ENCODE peak calls at places on chromosome 6, in nine cellular contexts. W is uterus, V is omental fat pad, A is lower lobe of right lung, T is GM20000, Y is tibial artery, L is astrocyte, G is WTC11, X is stomach. D is an unnamed sample.

GRCh38 chr6:44180886-44181285 is 22.3 kb downstream of the CAPN11 start:
- DNase-seq in Y (no peak), V (no peak), A (no peak), T (no peak), L (no peak), W (no peak), X (no peak), G (no peak), D (no peak)

GRCh38 chr6:44925100-44925739 is 402.9 kb upstream of the RUNX2 start:
- DNase-seq in W (no peak), T (peak), G (no peak), V (no peak), Y (no peak), L (peak), A (no peak), X (no peak), D (peak)

GRCh38 chr6:70459235-70459634 is 45.9 kb downstream of the FAM135A start:
- DNase-seq in L (no peak), A (no peak), W (no peak), T (no peak), G (no peak), X (no peak), V (no peak), Y (no peak), D (no peak)

GRCh38 chr6:37110455-37111155 is 59.3 kb upstream of the PIM1 start:
- DNase-seq in V (no peak), G (no peak), A (no peak), W (no peak), X (no peak), T (peak), L (no peak), Y (no peak), D (no peak)

GRCh38 chr6:125794342-125795137 is 3.8 kb downstream of the NCOA7 start:
- DNase-seq in L (no peak), Y (no peak), V (no peak), X (no peak), W (no peak), A (no peak), G (no peak), T (no peak), D (no peak)

GRCh38 chr6:161233986-161234620 is 39.8 kb downstream of the AGPAT4 start:
- DNase-seq in X (peak), T (no peak), W (peak), V (peak), A (no peak), Y (peak), L (peak), G (no peak), D (peak)

GRCh38 chr6:166931426-166931970 is 24.9 kb downstream of the RNASET2 start:
- DNase-seq in L (no peak), W (no peak), X (no peak), Y (no peak), A (no peak), T (no peak), V (no peak), G (no peak), D (no peak)

GRCh38 chr6:108250240-108250866 is 10.5 kb downstream of the SNX3 start:
- DNase-seq in T (peak), G (peak), Y (no peak), V (no peak), X (no peak), A (no peak), W (no peak), L (no peak), D (peak)

GRCh38 chr6:149032599-149033405 is 284.7 kb upstream of the TAB2 start:
- DNase-seq in V (no peak), G (no peak), T (peak), W (peak), Y (no peak), X (no peak), A (no peak), L (peak), D (peak)

GRCh38 chr6:137766596-137767370 is 100.3 kb upstream of the TNFAIP3 start:
- DNase-seq in W (no peak), L (no peak), Y (no peak), A (no peak), G (no peak), X (no peak), V (no peak), T (no peak), D (no peak)

GRCh38 chr6:89454300-89454699 is 21.3 kb downstream of the ANKRD6 start:
- DNase-seq in L (no peak), A (no peak), G (no peak), W (no peak), T (no peak), X (no peak), V (no peak), Y (no peak), D (no peak)

GRCh38 chr6:14321992-14322772 is 204.6 kb downstream of the CD83 start:
- DNase-seq in V (no peak), G (peak), W (no peak), L (no peak), A (no peak), T (no peak), X (no peak), Y (no peak), D (no peak)

GRCh38 chr6:160973856-160974255 is 17.7 kb upstream of the MAP3K4 start:
- DNase-seq in W (peak), Y (no peak), X (no peak), T (no peak), L (no peak), G (no peak), V (no peak), A (no peak), D (peak)

GRCh38 chr6:129131282-129131681 is 248.3 kb downstream of the LAMA2 start:
- DNase-seq in W (peak), Y (peak), V (no peak), G (no peak), A (no peak), X (no peak), T (no peak), L (no peak), D (no peak)

GRCh38 chr6:143741480-143741879 is 63.7 kb downstream of the PHACTR2 start:
- DNase-seq in X (no peak), W (no peak), V (no peak), T (no peak), G (no peak), L (no peak), Y (no peak), A (no peak), D (no peak)

GRCh38 chr6:112030206-112030932 is 23.5 kb upstream of the CCN6 start:
- DNase-seq in X (no peak), L (no peak), V (no peak), W (no peak), T (no peak), A (no peak), G (no peak), Y (no peak), D (no peak)

GRCh38 chr6:166595061-166595780 is 8.7 kb upstream of the RAMACL start:
- DNase-seq in Y (no peak), G (no peak), T (no peak), L (peak), X (no peak), A (no peak), W (no peak), V (no peak), D (peak)

GRCh38 chr6:157867155-157867559 is 44.1 kb downstream of the SNX9 start:
- DNase-seq in G (no peak), L (peak), X (no peak), A (no peak), W (no peak), V (no peak), T (no peak), Y (no peak), D (peak)

GRCh38 chr6:52534363-52534762 is 42.5 kb downstream of the TRAM2 start:
- DNase-seq in T (no peak), V (no peak), W (no peak), G (no peak), Y (no peak), X (no peak), A (no peak), L (no peak), D (no peak)

GRCh38 chr6:28353981-28354676 is 4.4 kb downstream of the ZKSCAN3 start:
- DNase-seq in W (peak), T (no peak), A (peak), Y (no peak), V (no peak), L (peak), X (peak), G (no peak), D (no peak)

GRCh38 chr6:166543603-166544293 is 42.7 kb downstream of the RAMACL start:
- DNase-seq in V (no peak), A (no peak), Y (peak), T (no peak), G (no peak), W (no peak), L (no peak), X (no peak), D (no peak)

GRCh38 chr6:11810039-11810541 is 31.5 kb upstream of the ADTRP start:
- DNase-seq in W (peak), L (peak), X (peak), T (no peak), G (no peak), Y (peak), V (peak), A (peak), D (peak)

GRCh38 chr6:19433101-19433500 is 404.1 kb upstream of the ID4 start:
- DNase-seq in G (no peak), V (no peak), A (no peak), L (no peak), T (no peak), Y (no peak), X (no peak), W (peak), D (no peak)

DNA sequence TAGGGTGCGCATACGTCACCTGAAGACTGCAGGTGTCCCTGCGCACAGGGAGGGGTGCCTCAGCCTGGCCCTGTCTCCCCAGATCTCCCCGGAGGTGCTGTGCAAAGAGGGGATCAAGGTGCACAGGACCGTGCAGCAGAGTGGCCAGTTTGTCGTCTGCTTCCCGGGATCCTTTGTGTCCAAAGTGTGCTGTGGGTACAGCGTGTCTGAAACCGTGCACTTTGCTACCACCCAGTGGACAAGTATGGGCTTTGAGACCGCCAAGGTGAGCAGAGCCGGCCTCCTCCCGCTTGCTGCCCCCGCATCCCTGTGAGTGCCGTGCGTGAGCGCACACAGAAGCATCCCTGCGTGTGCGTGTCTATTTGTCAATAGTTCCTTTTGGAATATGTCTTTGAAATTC is 150.7 kb downstream of the DTNBP1 start:
- DNase-seq in W (no peak), G (no peak), Y (no peak), A (no peak), X (no peak), V (no peak), T (no peak), L (no peak), D (no peak)
- TF ChIP-seq CTCF in W (no peak), G (no peak), Y (no peak), A (no peak), X (no peak), V (no peak), T (no peak), L (peak), D (peak)

DNA sequence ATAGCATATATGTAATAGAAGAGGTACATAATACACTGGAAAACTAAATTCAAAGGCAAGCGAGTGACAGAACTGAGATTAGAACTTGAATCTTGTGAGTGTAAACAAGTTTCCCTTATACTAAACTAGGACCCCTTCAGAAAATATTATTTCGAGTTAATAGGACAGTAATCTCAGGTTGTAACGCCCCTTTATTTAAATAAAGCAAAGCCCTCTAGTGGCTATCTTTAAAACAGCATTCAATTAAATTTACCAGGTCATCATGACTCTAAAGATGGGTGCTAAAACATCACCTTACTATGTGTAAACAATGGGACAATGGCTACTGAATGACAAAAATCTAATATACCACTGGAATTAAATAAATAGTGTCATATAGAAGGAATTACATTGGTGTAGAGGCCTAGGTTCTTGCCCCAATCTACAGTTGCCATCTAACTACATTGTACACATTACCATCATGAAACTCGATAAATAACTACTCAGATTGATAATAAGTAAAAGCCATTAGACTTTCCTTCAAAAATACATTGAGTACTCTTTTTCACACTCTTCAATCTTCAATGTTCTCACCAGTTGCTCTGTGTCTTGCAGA is 255.4 kb upstream of the IRAK1BP1 start:
- DNase-seq in L (no peak), Y (no peak), T (peak), X (no peak), W (no peak), G (no peak), A (no peak), V (no peak), D (peak)
- TF ChIP-seq CTCF in L (peak), Y (peak), T (peak), X (no peak), W (no peak), G (peak), A (peak), V (no peak), D (peak)

DNA sequence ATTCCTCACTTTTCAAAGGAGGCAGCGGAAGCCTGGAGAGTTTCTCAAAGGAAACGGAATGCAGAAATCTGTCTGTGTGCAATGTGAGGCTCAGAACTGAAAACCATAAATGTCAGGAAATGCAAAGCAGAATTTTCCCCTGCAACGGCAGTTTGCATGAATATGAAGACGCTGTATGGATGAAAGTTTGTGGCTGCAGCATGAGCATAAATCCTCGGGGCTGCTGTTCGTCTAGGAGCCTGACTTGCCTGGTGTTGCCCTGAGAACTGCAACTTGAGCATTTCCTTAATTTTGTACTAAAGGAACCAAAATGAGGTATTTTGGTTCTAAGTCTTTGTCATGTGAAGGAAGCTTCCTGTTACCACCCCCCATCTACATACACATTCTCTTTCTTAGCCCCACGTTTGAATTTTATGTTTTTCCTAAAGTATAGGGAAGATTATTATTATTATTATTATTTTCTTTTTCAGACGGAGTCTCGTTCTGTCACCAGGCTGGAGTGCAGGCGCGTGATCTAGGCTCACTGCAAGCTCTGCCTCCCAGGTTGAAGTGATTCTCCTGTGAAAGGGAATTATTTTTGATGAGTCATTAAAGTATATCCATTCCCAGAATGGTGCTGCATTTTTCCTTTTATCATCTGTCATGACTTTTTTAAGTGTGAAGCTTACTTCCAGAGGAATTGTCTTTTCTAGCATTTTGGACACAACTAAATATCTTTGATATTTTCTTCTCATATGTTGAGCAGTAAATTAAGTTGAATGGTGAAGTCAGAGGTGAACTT is 33.1 kb downstream of the MTHFD1L start:
- DNase-seq in W (no peak), G (no peak), X (no peak), A (no peak), L (peak), T (peak), V (no peak), Y (no peak), D (no peak)
- TF ChIP-seq CTCF in W (no peak), G (no peak), X (no peak), A (no peak), L (no peak), T (no peak), V (no peak), Y (no peak), D (no peak)

DNA sequence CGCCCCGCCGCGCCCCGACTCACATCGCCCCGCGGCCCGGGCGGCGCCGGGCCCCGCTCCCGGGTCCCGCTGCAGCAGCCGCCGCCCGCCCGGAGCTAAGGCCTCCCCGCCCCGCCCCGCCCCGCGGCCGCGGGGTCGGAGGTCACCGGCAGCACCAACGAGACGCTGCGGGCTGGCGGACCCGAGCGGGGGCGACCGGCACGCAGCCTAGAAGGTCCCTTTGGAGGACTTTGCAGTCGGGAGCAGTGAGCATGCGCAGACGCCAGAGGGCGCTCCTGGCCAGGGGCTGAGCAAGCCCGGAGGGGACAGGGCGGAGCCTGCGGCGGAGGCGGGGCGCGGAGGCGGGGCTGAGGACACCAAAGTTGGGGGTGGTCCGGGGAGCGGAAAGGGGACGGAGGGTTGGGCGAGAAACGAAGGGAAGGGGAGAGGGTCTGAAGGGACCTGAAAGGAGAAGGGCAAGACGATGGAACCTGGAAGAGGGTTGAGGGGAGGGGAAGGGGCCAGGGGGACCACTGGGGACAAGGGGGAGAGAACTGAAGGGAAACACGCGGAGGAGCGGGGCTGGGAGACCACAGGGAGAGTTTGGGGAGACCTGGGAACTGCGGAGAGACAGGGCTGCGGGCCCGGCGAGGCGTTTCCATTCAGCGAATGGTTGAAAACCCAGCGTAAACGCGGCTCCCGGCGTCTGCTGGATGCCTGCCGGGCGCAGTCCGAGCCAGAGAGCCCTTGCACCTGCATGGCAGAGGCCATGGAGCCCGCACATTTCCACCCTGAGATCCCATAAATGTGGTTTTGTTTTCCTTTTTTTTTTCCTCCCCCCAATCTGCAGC is at the start of gene FRS3:
- DNase-seq in A (peak), V (peak), G (peak), T (peak), L (peak), X (peak), Y (peak), W (peak), D (peak)
- TF ChIP-seq CTCF in A (peak), V (peak), G (peak), T (peak), L (peak), X (peak), Y (peak), W (peak), D (peak)

DNA sequence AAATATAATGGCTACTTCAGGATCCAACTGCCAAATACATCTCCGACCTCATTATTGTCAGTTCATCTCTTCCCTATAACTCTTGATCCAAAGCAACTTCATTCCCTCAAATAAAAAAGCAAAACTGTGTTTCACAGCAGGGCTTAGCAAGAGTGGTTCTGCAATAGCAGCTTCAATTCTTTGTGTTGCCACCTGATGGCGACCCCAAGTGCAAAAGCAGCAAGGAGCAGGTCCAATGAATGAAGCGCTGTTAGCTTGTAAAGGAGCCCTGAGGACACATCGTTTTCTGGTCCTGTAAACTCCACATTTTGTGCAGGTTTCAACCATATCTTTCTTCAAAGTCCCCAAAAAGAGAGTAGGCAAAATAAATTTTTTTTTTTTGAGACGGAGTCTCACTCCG is 19.6 kb downstream of the RTN4IP1 start:
- DNase-seq in V (no peak), T (no peak), W (no peak), L (no peak), Y (no peak), G (peak), A (no peak), X (no peak), D (no peak)
- TF ChIP-seq CTCF in V (no peak), T (no peak), W (no peak), L (no peak), Y (no peak), G (no peak), A (no peak), X (no peak), D (peak)

D was measured in HFFc6.